ENCODE peak calls at places on chromosomes 11 and 22, in ten cellular contexts. Q is RKO; T is amygdala; U is putamen; R is activated CD4-positive, alpha-beta T cell treated with anti-CD3 and anti-CD28 coated beads, Interleukin-2, amount 50 U/mL, for 24 hours; Z is Right ventricle myocardium superior; K is astrocyte of the spinal cord; J is iPS-NIHi11; M is transverse colon; D is activated T-helper 1 cell treated with anti-CD3 and anti-CD28 coated beads, Interleukin-2, amount 50 U/mL, for 16 hours. X is an unnamed sample.

GRCh38 chr11:128874406-128874805 is 7.3 kb upstream of the KCNJ1 start:
- DNase-seq in K (peak; percentile 4), Q (no peak), T (no peak), J (no peak), R (no peak), U (no peak), D (no peak), M (no peak), Z (no peak), X (no peak)

GRCh38 chr22:22558972-22559603 is at the start of gene PRAME:
- DNase-seq in Z (peak; percentile 70), J (peak; percentile 93), K (no peak), R (peak; percentile 68), T (no peak), Q (peak; percentile 84), D (peak; percentile 36), U (no peak), M (peak; percentile 72), X (peak; percentile 25)

GRCh38 chr11:116232364-116232801 is 540.4 kb downstream of the BUD13 start:
- DNase-seq in Q (no peak), J (no peak), K (no peak), U (no peak), D (no peak), M (peak; percentile 23), Z (no peak), T (no peak), R (no peak), X (no peak)

GRCh38 chr11:69918938-69919650 is 99.9 kb upstream of the FGF3 start:
- DNase-seq in Q (peak; percentile 52), T (no peak), U (no peak), J (peak; percentile 95), D (peak; percentile 58), Z (peak; percentile 88), R (peak; percentile 59), K (peak; percentile 51), M (peak; percentile 70), X (peak; percentile 82)

GRCh38 chr11:20205807-20206206 is 45.5 kb upstream of the DBX1 start:
- DNase-seq in T (no peak), J (no peak), M (no peak), Q (no peak), D (no peak), R (no peak), Z (no peak), U (no peak), K (no peak), X (no peak)

GRCh38 chr11:107385361-107385982 is 72.2 kb downstream of the CWF19L2 start:
- DNase-seq in R (no peak), J (no peak), Z (no peak), M (no peak), U (no peak), T (no peak), D (no peak), K (peak; percentile 13), Q (no peak), X (no peak)

GRCh38 chr22:30304495-30305244 is 15.4 kb upstream of the CASTOR1 start:
- DNase-seq in R (no peak), Q (no peak), M (peak; percentile 63), K (no peak), Z (peak; percentile 73), D (no peak), J (no peak), U (no peak), T (no peak), X (no peak)

GRCh38 chr11:61122761-61123160 is 20.5 kb downstream of the CD5 start:
- DNase-seq in U (no peak), Q (no peak), K (no peak), Z (no peak), M (no peak), T (no peak), D (no peak), R (no peak), J (no peak), X (no peak)

GRCh38 chr11:4665424-4665823 is 21.6 kb downstream of the OR51E1 start:
- DNase-seq in R (no peak), D (no peak), Z (no peak), K (peak; percentile 16), Q (no peak), U (no peak), J (no peak), T (no peak), M (no peak), X (no peak)

GRCh38 chr22:27207907-27208306 is 550.5 kb downstream of the MIAT start:
- DNase-seq in D (no peak), Z (no peak), T (no peak), J (no peak), M (no peak), R (no peak), Q (no peak), K (peak; percentile 82), U (no peak), X (no peak)

GRCh38 chr11:7031346-7031957 is 11.2 kb downstream of the NLRP14 start:
- DNase-seq in M (peak; percentile 16), K (no peak), U (no peak), Q (no peak), J (no peak), Z (no peak), R (no peak), T (no peak), D (no peak), X (no peak)